ENCODE peak calls at places on chromosomes 5 and 9, in nine cellular contexts. R is HCT116; M is NCI-H2081; Q is kidney glomerular epithelial cell; O is globus pallidus; E is SK-N-SH; P is 8988T; F is activated CD4-positive, alpha-beta T cell treated with anti-CD3 and anti-CD28 coated beads, Interleukin-2, amount 50 U/mL, for 4 hours; S is stimulated activated CD4-positive, alpha-beta T cell treated with anti-CD3 and anti-CD28 coated beads, Interleukin-2, amount 100 ng/mL, for 24 hours. W is an unnamed sample.

GRCh38 chr5:170287532-170287931 is 10.0 kb downstream of the LCP2 start:
- DNase-seq in R (no peak), M (no peak), Q (no peak), O (no peak), E (no peak), P (no peak), F (no peak), S (no peak), W (no peak)

GRCh38 chr5:123088031-123088805 is 823 bp upstream of the PRDM6 start:
- DNase-seq in R (no peak), M (no peak), Q (no peak), O (no peak), E (peak; percentile 68), P (no peak), F (no peak), S (no peak), W (no peak)

GRCh38 chr5:172530835-172531703 is 76.7 kb upstream of the SH3PXD2B start:
- DNase-seq in R (no peak), M (no peak), Q (no peak), O (no peak), E (no peak), P (no peak), F (no peak), S (no peak), W (no peak)

GRCh38 chr5:169871816-169872215 is 108.5 kb downstream of the INSYN2B start:
- DNase-seq in R (no peak), M (no peak), Q (no peak), O (no peak), E (no peak), P (no peak), F (no peak), S (no peak), W (no peak)

GRCh38 chr9:126722922-126723806 is 81.7 kb upstream of the ZBTB43 start:
- DNase-seq in R (no peak), M (peak; percentile 68), Q (no peak), O (no peak), E (peak; percentile 87), P (no peak), F (peak; percentile 59), S (peak; percentile 75), W (peak; percentile 36)

GRCh38 chr9:88950341-88951141 is 40.7 kb upstream of the S1PR3 start:
- DNase-seq in R (no peak), M (no peak), Q (no peak), O (no peak), E (no peak), P (no peak), F (no peak), S (no peak), W (peak; percentile 89)

GRCh38 chr5:79628811-79629210 is 16.6 kb downstream of the TENT2 start:
- DNase-seq in R (no peak), M (no peak), Q (no peak), O (no peak), E (no peak), P (no peak), F (no peak), S (no peak), W (no peak)

GRCh38 chr9:89477811-89478583 is 19.9 kb downstream of the SEMA4D start:
- DNase-seq in R (no peak), M (no peak), Q (peak; percentile 62), O (no peak), E (no peak), P (peak; percentile 61), F (peak; percentile 58), S (peak; percentile 59), W (no peak)

GRCh38 chr9:130299785-130300615 is 34.4 kb downstream of the HMCN2 start:
- DNase-seq in R (no peak), M (no peak), Q (no peak), O (no peak), E (no peak), P (no peak), F (no peak), S (no peak), W (no peak)

GRCh38 chr9:131348631-131349521 is 45.0 kb upstream of the PRRC2B start:
- DNase-seq in R (no peak), M (no peak), Q (no peak), O (no peak), E (no peak), P (no peak), F (no peak), S (no peak), W (no peak)

GRCh38 chr9:12695474-12695873 is 2.3 kb downstream of the TYRP1 start:
- DNase-seq in R (no peak), M (peak; percentile 31), Q (no peak), O (no peak), E (no peak), P (no peak), F (no peak), S (no peak), W (no peak)

GRCh38 chr5:140214831-140215230 is 39.8 kb downstream of the CYSTM1 start:
- DNase-seq in R (no peak), M (no peak), Q (no peak), O (no peak), E (no peak), P (no peak), F (no peak), S (no peak), W (no peak)

GRCh38 chr5:116510525-116510924 is 64.1 kb downstream of the SEMA6A start:
- DNase-seq in R (no peak), M (no peak), Q (no peak), O (no peak), E (no peak), P (no peak), F (no peak), S (no peak), W (no peak)

GRCh38 chr5:107553063-107553676 is 117.6 kb downstream of the EFNA5 start:
- DNase-seq in R (no peak), M (no peak), Q (no peak), O (no peak), E (no peak), P (no peak), F (no peak), S (no peak), W (peak; percentile 27)

GRCh38 chr5:179294891-179295777 is 50.1 kb downstream of the ADAMTS2 start:
- DNase-seq in R (no peak), M (no peak), Q (no peak), O (no peak), E (peak; percentile 80), P (no peak), F (no peak), S (no peak), W (no peak)

GRCh38 chr5:134567651-134568338 is 42.3 kb downstream of the JADE2 start:
- DNase-seq in R (no peak), M (no peak), Q (no peak), O (no peak), E (no peak), P (no peak), F (no peak), S (no peak), W (no peak)

W was measured in epithelial cell of esophagus.